ENCODE peak calls at places on chromosomes 13 and 19, in five cellular contexts. U is cardiac fibroblast, S is fibroblast of mammary gland, F is BJ, Q is lower lobe of right lung. C is an unnamed sample.

GRCh38 chr13:99903140-99903539 is 68.4 kb downstream of the ZIC5 start:
- DNase-seq in U (no peak), S (no peak), F (no peak), Q (no peak), C (no peak)

GRCh38 chr19:5804516-5805464 is at the start of gene NRTN:
- DNase-seq in U (no peak), S (no peak), F (no peak), Q (no peak), C (no peak)

GRCh38 chr13:43961909-43962308 is 82.2 kb downstream of the LACC1 start:
- DNase-seq in U (no peak), S (no peak), F (no peak), Q (no peak), C (no peak)

GRCh38 chr19:3315676-3315973 is 50.8 kb upstream of the NFIC start:
- DNase-seq in U (no peak), S (no peak), F (no peak), Q (no peak), C (no peak)

GRCh38 chr19:1747285-1748114 is 5.8 kb upstream of the ONECUT3 start:
- DNase-seq in U (peak), S (peak), F (peak), Q (no peak), C (peak)

GRCh38 chr13:66859934-66860867 is 369.9 kb downstream of the PCDH9 start:
- DNase-seq in U (no peak), S (no peak), F (no peak), Q (no peak), C (no peak)

GRCh38 chr13:20125129-20125782 is 35.6 kb downstream of the GJA3 start:
- DNase-seq in U (peak), S (peak), F (peak), Q (no peak), C (no peak)

GRCh38 chr13:73107970-73108369 is 49.2 kb downstream of the KLF5 start:
- DNase-seq in U (no peak), S (no peak), F (no peak), Q (no peak), C (no peak)

GRCh38 chr19:3275068-3275582 is 50.7 kb downstream of the CELF5 start:
- DNase-seq in U (no peak), S (no peak), F (no peak), Q (no peak), C (no peak)

GRCh38 chr19:55383789-55384575 is at the start of gene TMEM238:
- DNase-seq in U (peak), S (peak), F (no peak), Q (peak), C (peak)

GRCh38 chr19:18274776-18275356 is 614 bp upstream of the IQCN start:
- DNase-seq in U (peak), S (peak), F (peak), Q (peak), C (peak)

GRCh38 chr13:62537593-62537992 is 1121.9 kb upstream of the PCDH20 start:
- DNase-seq in U (no peak), S (no peak), F (no peak), Q (no peak), C (no peak)

GRCh38 chr19:28913626-28914025 is 299.3 kb downstream of the UQCRFS1 start:
- DNase-seq in U (no peak), S (no peak), F (no peak), Q (no peak), C (no peak)

GRCh38 chr19:46431824-46432223 is 3.1 kb upstream of the PNMA8C start:
- DNase-seq in U (no peak), S (no peak), F (no peak), Q (peak), C (no peak)

GRCh38 chr13:83881917-83882625 is at the start of gene SLITRK1:
- DNase-seq in U (peak), S (peak), F (peak), Q (peak), C (peak)

DNA sequence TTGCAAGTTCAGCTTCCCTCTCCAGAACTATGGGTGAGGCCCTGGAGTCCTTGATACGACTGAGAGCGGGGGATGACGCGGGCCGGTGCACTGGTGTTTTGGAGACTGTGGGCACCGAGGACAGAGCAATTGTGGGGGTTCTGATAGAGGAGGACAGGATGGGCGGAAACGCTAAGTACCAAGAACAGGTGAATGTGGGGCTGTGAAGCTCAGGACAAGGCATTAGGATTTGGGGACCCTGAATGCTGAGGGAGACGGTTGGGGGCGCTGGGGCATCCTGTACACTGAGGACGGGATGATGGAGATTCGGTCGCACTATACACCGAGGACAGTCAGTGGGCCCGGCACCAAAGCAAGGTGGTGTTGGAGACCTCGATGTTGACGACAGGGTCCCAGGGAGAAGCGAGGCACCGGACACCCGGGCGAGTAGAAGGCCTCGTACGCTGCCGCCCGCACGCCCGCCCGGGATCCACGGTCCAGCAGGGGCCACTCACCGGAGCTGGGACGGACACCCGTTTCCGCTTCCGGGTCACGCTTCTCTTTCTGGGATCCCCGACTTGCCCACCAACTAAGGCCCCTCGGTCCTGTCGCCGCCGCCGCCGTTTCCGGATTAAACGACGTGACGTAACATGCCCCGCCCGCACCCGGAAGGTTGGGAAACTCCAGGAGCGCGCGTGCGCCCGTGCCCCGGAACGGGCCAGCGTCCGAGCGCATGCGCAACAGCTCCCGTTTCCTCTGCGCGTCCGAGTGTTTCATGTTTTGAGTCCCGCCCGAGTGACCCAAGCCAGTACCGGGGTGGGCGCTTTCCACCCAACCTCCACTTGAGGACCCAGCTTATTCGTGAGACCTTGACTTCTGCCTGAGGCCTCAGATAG is at the start of gene CHMP2A:
- DNase-seq in U (peak), S (peak), F (peak), Q (peak), C (peak)
- TF ChIP-seq CTCF in U (no peak), S (no peak), F (no peak), Q (no peak), C (no peak)

GRCh38 chr19:48772503-48772953 is 17.2 kb downstream of the FGF21 start:
- DNase-seq in U (no peak), S (peak), F (no peak), Q (no peak), C (no peak)

GRCh38 chr19:48777139-48777538 is 21.8 kb downstream of the FGF21 start:
- DNase-seq in U (no peak), S (no peak), F (no peak), Q (no peak), C (no peak)

GRCh38 chr19:48780684-48781391 is 25.5 kb downstream of the FGF21 start:
- DNase-seq in U (peak), S (peak), F (no peak), Q (no peak), C (no peak)

GRCh38 chr19:48779636-48780035 is 24.3 kb downstream of the FGF21 start:
- DNase-seq in U (no peak), S (no peak), F (no peak), Q (no peak), C (no peak)

GRCh38 chr19:48777720-48778119 is 22.4 kb downstream of the FGF21 start:
- DNase-seq in U (no peak), S (no peak), F (no peak), Q (no peak), C (no peak)
- H3K4me3 ChIP-seq in U (no peak), S (no peak), F (no peak), Q (no peak), C (no peak)

GRCh38 chr13:59178344-59178743 is 985.4 kb downstream of the DIAPH3 start:
- DNase-seq in U (peak), S (peak), F (no peak), Q (no peak), C (no peak)
- TF ChIP-seq CTCF in U (peak), S (peak), F (peak), Q (no peak), C (peak)

GRCh38 chr13:40599146-40599545 is 67.3 kb downstream of the FOXO1 start:
- DNase-seq in U (no peak), S (no peak), F (no peak), Q (no peak), C (no peak)
- H3K4me3 ChIP-seq in U (no peak), S (no peak), F (no peak), Q (no peak), C (no peak)

GRCh38 chr19:41784337-41785239 is 11.8 kb upstream of the CEACAM3 start:
- DNase-seq in U (no peak), S (no peak), F (no peak), Q (no peak), C (no peak)

GRCh38 chr19:41785653-41786052 is 10.7 kb upstream of the CEACAM3 start:
- DNase-seq in U (peak), S (peak), F (no peak), Q (peak), C (peak)
- TF ChIP-seq CTCF in U (peak), S (peak), F (peak), Q (peak), C (peak)

GRCh38 chr13:45121421-45121820 is 1.1 kb downstream of the GTF2F2 start:
- DNase-seq in U (peak), S (peak), F (no peak), Q (no peak), C (no peak)
- H3K4me3 ChIP-seq in U (peak), S (peak), F (peak), Q (peak), C (peak)

C was measured in retinal pigment epithelial cell.